ENCODE peak calls at places on chromosomes 3 and 15, in four cellular contexts. Q is heart right ventricle, L is neural crest cell, F is mesothelial cell of epicardium. E is an unnamed sample.

GRCh38 chr15:88375234-88375926 is 91.8 kb downstream of the MRPL46 start:
- DNase-seq in Q (no peak), L (no peak), F (peak; percentile 20), E (no peak)

GRCh38 chr3:31610700-31611275 is 78.1 kb downstream of the STT3B start:
- DNase-seq in Q (peak; percentile 26), L (no peak), F (no peak), E (no peak)

GRCh38 chr3:103672346-103672745 is 1237.5 kb downstream of the ZPLD1 start:
- DNase-seq in Q (no peak), L (no peak), F (no peak), E (no peak)

GRCh38 chr3:187040637-187041361 is 98.5 kb downstream of the RPL39L start:
- DNase-seq in Q (no peak), L (no peak), F (no peak), E (no peak)

GRCh38 chr15:91908401-91908800 is 54.9 kb downstream of the SLCO3A1 start:
- DNase-seq in Q (no peak), L (no peak), F (no peak), E (no peak)

GRCh38 chr15:74825895-74826294 is 532 bp upstream of the CPLX3 start:
- DNase-seq in Q (no peak), L (no peak), F (no peak), E (no peak)

GRCh38 chr3:41200669-41201021 is 1.3 kb downstream of the CTNNB1 start:
- DNase-seq in Q (peak; percentile 14), L (peak; percentile 23), F (no peak), E (no peak)

GRCh38 chr3:152943645-152944044 is 108.7 kb downstream of the P2RY1 start:
- DNase-seq in Q (no peak), L (no peak), F (no peak), E (no peak)

GRCh38 chr3:41753651-41754050 is 208.3 kb downstream of the ULK4 start:
- DNase-seq in Q (no peak), L (no peak), F (no peak), E (no peak)

GRCh38 chr3:36648241-36649034 is 115.9 kb downstream of the DCLK3 start:
- DNase-seq in Q (no peak), L (no peak), F (no peak), E (no peak)

GRCh38 chr3:56135941-56136340 is 332.3 kb downstream of the ERC2 start:
- DNase-seq in Q (no peak), L (no peak), F (no peak), E (no peak)

GRCh38 chr15:65214010-65214409 is 2.7 kb upstream of the CILP start:
- DNase-seq in Q (no peak), L (no peak), F (no peak), E (no peak)

GRCh38 chr15:100973351-100974034 is 54.3 kb downstream of the LRRK1 start:
- DNase-seq in Q (no peak), L (no peak), F (peak; percentile 52), E (peak; percentile 25)
- TF ChIP-seq CTCF in Q (no peak), L (no peak), F (no peak), E (peak; percentile 17)

DNA sequence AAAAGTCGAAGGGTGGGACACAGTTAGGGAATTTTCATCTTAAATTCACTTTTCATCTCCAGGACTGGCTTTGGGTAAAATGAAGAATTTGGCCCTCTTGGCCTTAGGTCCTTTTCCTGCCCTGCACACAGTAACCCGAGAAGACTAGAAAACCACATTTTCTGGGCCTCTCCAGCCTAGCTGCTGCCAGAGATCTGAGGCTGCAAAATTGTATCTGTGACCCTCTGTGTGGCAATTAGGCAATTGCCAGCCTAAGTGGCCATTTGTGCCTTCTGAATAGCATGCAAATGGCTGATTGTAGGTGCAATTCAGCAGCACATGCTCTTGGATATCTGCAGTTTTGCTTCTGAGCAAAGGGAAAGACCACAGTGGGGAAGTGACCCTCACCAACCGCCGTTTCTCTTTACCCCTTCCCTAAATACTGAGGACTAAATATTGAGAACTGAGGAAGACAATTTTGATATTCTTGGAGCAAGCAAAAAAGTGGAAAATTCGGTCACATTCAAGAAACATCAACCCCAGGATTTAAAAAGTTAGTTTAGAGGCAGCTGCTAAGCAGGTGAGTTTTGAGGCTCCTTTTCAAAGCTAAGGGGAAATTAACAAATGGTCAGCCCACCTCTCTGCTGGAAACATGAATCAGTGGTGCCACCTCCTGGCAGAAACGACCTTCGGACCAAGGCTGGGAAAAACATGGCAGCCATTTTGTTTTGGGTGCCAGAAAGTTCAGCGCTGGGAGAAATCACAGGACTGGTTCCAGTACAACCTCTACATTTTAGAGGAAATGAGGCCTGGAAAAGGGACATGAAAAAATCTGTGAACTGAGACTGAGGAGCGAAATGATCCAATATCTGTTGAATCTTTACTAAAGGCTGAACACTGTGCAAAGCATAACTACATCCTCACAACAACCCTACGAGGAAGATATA is 56.6 kb upstream of the PRTG start:
- DNase-seq in Q (peak; percentile 17), L (peak; percentile 87), F (peak; percentile 77), E (peak; percentile 62)
- TF ChIP-seq CTCF in Q (no peak), L (peak; percentile 85), F (peak; percentile 76), E (peak; percentile 90)

GRCh38 chr3:13107661-13108060 is 34.4 kb upstream of the IQSEC1 start:
- DNase-seq in Q (no peak), L (no peak), F (no peak), E (no peak)
- TF ChIP-seq CTCF in Q (no peak), L (no peak), F (no peak), E (no peak)

DNA sequence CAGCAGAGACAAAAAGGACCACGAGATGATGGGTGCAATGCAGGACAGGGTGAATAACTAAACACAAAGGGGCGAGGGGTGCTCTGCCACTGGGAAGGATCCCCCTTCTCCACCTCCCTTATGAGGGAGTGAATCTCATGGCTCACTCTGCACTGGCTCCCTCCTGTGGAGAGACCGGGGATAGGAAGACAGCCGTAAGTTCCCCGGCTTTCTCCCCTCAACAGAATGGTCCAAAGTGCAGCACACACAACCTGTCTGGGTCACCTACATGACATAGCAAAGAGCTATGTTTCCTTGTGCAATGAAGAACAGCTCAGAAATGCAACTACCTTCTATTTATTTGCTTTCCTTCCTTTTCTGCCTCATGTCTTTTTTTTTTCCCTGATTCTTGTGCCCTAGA is 7.8 kb upstream of the ACSBG1 start:
- DNase-seq in Q (no peak), L (peak; percentile 51), F (no peak), E (no peak)
- TF ChIP-seq CTCF in Q (no peak), L (peak; percentile 61), F (no peak), E (peak; percentile 50)

GRCh38 chr15:72846027-72846426 is 62.5 kb upstream of the ADPGK start:
- DNase-seq in Q (no peak), L (no peak), F (no peak), E (no peak)
- TF ChIP-seq CTCF in Q (no peak), L (no peak), F (no peak), E (no peak)

GRCh38 chr15:25838191-25838870 is 24.8 kb downstream of the ATP10A start:
- DNase-seq in Q (no peak), L (no peak), F (no peak), E (no peak)
- TF ChIP-seq CTCF in Q (no peak), L (no peak), F (no peak), E (no peak)

GRCh38 chr3:131755380-131755779 is 252.6 kb upstream of the MRPL3 start:
- DNase-seq in Q (no peak), L (no peak), F (no peak), E (no peak)

DNA sequence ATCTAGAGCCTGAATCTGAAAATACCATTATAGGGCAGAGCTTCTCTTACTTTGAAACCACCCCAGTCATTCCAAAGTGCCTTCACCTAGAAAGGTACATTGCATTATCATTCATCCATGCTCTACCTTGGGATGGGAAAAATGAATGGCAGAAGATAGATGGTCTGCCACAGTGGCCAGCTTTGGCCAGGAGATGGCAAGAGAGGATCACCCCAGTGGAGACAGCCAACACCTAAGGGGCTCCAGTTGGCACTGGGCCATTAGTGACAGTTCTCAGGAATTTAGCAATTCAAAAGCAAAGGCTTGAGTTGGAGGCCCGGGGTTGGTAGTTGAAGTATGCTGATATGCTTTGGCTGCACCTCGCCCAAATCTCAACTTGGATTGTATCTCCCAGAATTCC is 253.6 kb upstream of the MRPL3 start:
- DNase-seq in Q (no peak), L (no peak), F (no peak), E (no peak)
- TF ChIP-seq CTCF in Q (no peak), L (no peak), F (no peak), E (no peak)

E was measured in progenitor cell of endocrine pancreas.